ENCODE peak calls at places on chromosomes 11 and 22, in five cellular contexts. G is cardiac muscle cell, Q is cardiac fibroblast, J is ovary, I is endodermal cell. A is an unnamed sample.

GRCh38 chr11:2300936-2301630 is 635 bp downstream of the C11orf21 start:
- DNase-seq in G (no peak), J (no peak), Q (no peak), I (no peak), A (no peak)

GRCh38 chr11:2208691-2209369 is 37.2 kb upstream of the TH start:
- DNase-seq in I (peak), Q (no peak), G (no peak), J (peak), A (no peak)

GRCh38 chr11:111413849-111414248 is 34.8 kb upstream of the POU2AF1 start:
- DNase-seq in G (no peak), I (peak), Q (no peak), J (no peak), A (no peak)

GRCh38 chr11:10743354-10744035 is 7.6 kb upstream of the CTR9 start:
- DNase-seq in G (no peak), I (no peak), Q (no peak), J (no peak), A (peak)

GRCh38 chr22:49403102-49403501 is 424.6 kb downstream of the BRD1 start:
- DNase-seq in G (no peak), I (peak), Q (no peak), J (no peak), A (no peak)

GRCh38 chr11:108497317-108498045 is 703 bp downstream of the POGLUT3 start:
- DNase-seq in Q (peak), J (peak), I (peak), G (peak), A (peak)

GRCh38 chr22:35596821-35597220 is 20.3 kb downstream of the MB start:
- DNase-seq in G (peak), J (peak), Q (no peak), I (no peak), A (no peak)

GRCh38 chr11:108670381-108670930 is 5.6 kb downstream of the DDX10 start:
- DNase-seq in G (no peak), I (no peak), J (no peak), Q (no peak), A (no peak)

GRCh38 chr11:64629796-64630562 is 39.0 kb downstream of the SLC22A12 start:
- DNase-seq in J (no peak), I (peak), G (peak), Q (no peak), A (no peak)

GRCh38 chr11:80841716-80842115 is 1400.9 kb upstream of the TENM4 start:
- DNase-seq in I (no peak), Q (peak), G (no peak), J (no peak), A (no peak)

GRCh38 chr11:117855452-117855851 is 21.0 kb downstream of the FXYD6 start:
- DNase-seq in I (peak), J (peak), G (no peak), Q (no peak), A (no peak)

GRCh38 chr11:102415252-102415916 is 37.2 kb downstream of the TMEM123 start:
- DNase-seq in J (no peak), Q (no peak), I (no peak), G (no peak), A (no peak)

GRCh38 chr11:45576461-45577215 is 88.8 kb downstream of the CHST1 start:
- DNase-seq in I (no peak), Q (peak), G (no peak), J (no peak), A (no peak)

GRCh38 chr22:48438096-48438495 is 1389.6 kb downstream of the BRD1 start:
- DNase-seq in Q (no peak), G (no peak), J (no peak), I (no peak), A (no peak)

GRCh38 chr11:74819400-74819799 is 70.8 kb downstream of the RNF169 start:
- DNase-seq in Q (peak), J (no peak), G (no peak), I (no peak), A (peak)

GRCh38 chr11:18731949-18732821 is 6.2 kb upstream of the IGSF22 start:
- DNase-seq in J (peak), G (peak), I (peak), Q (peak), A (peak)

GRCh38 chr11:84958295-84958694 is 668.8 kb downstream of the DLG2 start:
- DNase-seq in G (no peak), I (no peak), Q (no peak), J (no peak), A (no peak)

GRCh38 chr11:77027275-77027674 is 6.9 kb upstream of the B3GNT6 start:
- DNase-seq in Q (peak), I (no peak), G (no peak), J (no peak), A (no peak)

GRCh38 chr11:112481893-112482292 is 221.2 kb upstream of the PLET1 start:
- DNase-seq in I (peak), J (no peak), G (no peak), Q (no peak), A (no peak)

GRCh38 chr22:38937541-38937940 is 19.9 kb upstream of the APOBEC3A start:
- DNase-seq in G (no peak), I (no peak), Q (no peak), J (no peak), A (no peak)

GRCh38 chr11:113260541-113260940 is 53.8 kb upstream of the TTC12 start:
- DNase-seq in Q (no peak), J (no peak), I (no peak), G (no peak), A (no peak)

GRCh38 chr11:32400196-32400595 is 35.1 kb downstream of the WT1 start:
- DNase-seq in I (peak), J (no peak), Q (peak), G (no peak), A (peak)

GRCh38 chr22:43397766-43398165 is 14.0 kb upstream of the MPPED1 start:
- DNase-seq in Q (no peak), J (no peak), G (no peak), I (no peak), A (no peak)

GRCh38 chr22:29004647-29005371 is 56.8 kb downstream of the C22orf31 start:
- DNase-seq in Q (no peak), J (peak), G (peak), I (peak), A (no peak)

GRCh38 chr22:48405741-48406140 is 1421.9 kb downstream of the BRD1 start:
- DNase-seq in Q (no peak), J (no peak), I (no peak), G (no peak), A (no peak)

GRCh38 chr11:65384301-65384889 is 1.9 kb upstream of the SLC25A45 start:
- DNase-seq in G (peak), Q (peak), I (peak), J (no peak), A (peak)

GRCh38 chr11:100810146-100810545 is 123.1 kb downstream of the ARHGAP42 start:
- DNase-seq in I (no peak), J (no peak), Q (peak), G (no peak), A (peak)

GRCh38 chr11:58058276-58059010 is 27.7 kb downstream of the OR6Q1 start:
- DNase-seq in J (no peak), Q (no peak), G (no peak), I (peak), A (no peak)

GRCh38 chr11:76280882-76281557 is 74.7 kb upstream of the WNT11 start:
- DNase-seq in G (no peak), Q (no peak), J (no peak), I (no peak), A (no peak)

GRCh38 chr11:117796456-117797428 is at the start of gene DSCAML1:
- DNase-seq in Q (no peak), J (peak), G (peak), I (peak), A (no peak)

GRCh38 chr11:43035011-43035564 is 276.7 kb upstream of the API5 start:
- DNase-seq in G (no peak), Q (no peak), J (no peak), I (no peak), A (no peak)

GRCh38 chr11:26987205-26987604 is 6.7 kb upstream of the FIBIN start:
- DNase-seq in I (no peak), G (no peak), J (no peak), Q (no peak), A (peak)

GRCh38 chr11:66068923-66069714 is 953 bp upstream of the PACS1 start:
- DNase-seq in G (peak), J (peak), I (peak), Q (peak), A (peak)

GRCh38 chr11:47551086-47551485 is 1.8 kb downstream of the CELF1 start:
- DNase-seq in Q (peak), J (no peak), G (peak), I (no peak), A (peak)
- TF ChIP-seq CTCF in Q (peak), J (no peak), G (peak), I (peak), A (peak)

GRCh38 chr11:133930767-133931448 is 25.9 kb downstream of the IGSF9B start:
- DNase-seq in J (no peak), Q (peak), G (peak), I (peak), A (peak)
- TF ChIP-seq CTCF in J (no peak), Q (peak), G (peak), I (peak), A (peak)

DNA sequence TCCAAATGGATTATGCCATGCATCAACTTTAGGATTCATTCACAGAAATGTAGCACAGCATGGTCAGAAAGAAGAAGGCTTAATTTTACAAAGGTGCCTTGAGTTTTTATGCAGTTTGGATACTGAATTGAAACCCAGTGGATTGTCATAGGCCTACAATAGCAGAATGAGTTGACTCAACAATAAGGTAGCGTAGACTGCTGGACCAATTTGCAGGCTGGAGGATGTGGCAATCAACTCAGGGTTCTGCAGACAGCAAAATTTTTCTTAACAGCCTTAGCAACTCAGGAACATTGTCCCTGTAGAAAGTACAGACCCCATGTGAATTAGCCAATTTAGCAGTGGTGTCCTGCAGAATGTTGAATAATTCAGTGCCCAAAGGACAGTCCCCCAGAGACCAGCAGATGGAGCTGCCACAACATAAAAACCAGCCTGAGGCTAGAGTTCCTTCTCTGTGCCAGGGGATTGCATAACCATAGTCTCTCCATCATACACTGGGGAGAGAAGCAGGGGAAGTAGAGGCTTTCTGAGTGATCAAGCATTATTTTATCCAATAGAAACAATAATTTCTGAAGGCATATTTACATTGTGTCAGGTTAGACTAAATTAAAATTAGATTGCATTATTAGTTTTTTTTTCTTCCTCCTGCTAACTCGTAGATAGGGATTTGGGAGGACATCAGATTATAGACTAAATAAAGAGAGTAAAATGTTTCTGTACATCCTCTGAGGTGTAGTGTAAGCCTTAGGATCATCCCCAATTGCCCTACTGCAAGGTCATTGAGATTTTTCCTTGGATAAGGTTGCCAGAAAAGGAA is 20.3 kb upstream of the MRPL17 start:
- DNase-seq in Q (peak), J (no peak), I (peak), G (peak), A (peak)
- TF ChIP-seq CTCF in Q (peak), J (no peak), I (peak), G (peak), A (peak)

DNA sequence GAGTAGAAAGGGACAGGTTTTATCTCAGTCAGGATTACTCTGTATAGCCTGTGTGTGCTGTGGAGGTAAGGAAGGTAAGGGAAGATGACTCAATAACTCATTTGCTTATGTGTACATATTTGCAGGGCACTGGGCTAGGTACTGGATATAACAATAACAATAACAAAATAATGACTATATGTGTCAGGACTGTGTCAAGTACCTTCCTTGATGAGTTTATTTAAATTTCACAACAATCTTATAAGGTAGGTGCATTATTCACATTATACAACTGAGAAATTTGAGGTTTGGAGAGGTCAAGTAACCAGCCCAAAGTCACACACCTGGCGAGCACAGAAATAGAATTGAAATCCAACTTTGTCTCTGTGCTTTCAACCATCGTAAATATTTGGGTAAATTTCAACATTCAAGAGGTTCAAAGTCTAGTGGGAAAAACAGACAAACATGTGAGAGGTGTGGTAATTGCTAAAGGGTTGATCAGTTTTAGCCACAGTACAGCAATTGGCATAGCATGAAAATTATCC is 131.8 kb downstream of the APIP start:
- DNase-seq in G (no peak), I (no peak), J (no peak), Q (no peak), A (no peak)
- TF ChIP-seq CTCF in G (no peak), I (no peak), J (no peak), Q (no peak), A (no peak)

DNA sequence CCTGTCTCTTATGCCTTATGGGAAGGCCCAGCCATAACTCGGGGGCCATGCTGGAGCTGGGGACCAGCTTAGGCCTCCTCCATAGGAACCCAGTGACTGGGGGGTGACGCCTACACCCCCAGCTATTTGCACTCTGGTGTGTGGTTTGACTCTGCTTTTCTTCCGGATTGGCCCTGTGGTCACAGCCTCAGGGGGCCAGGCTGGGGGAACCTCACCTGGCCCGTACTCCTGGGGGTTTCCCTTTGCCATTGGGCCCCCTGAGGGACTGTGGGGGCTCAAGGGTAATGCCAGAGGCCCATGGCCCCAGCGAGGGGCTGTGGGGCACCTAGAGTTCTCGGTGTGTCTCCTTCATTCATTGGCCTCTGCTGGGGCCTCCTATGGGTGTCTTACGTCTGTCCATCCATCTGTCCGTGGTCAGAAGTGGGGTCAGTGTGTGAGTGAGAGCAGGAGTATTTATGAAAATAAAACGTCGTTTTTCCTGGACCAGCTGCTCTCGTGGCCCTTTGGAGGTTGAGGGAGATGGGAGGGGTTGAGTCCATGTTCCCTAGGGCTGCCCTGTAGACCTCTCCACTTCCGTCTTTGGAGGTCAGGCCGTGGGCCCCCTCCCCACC is 6.3 kb upstream of the SH3BP1 start:
- DNase-seq in Q (no peak), G (no peak), I (no peak), J (no peak), A (no peak)
- TF ChIP-seq CTCF in Q (no peak), G (no peak), I (no peak), J (no peak), A (no peak)

DNA sequence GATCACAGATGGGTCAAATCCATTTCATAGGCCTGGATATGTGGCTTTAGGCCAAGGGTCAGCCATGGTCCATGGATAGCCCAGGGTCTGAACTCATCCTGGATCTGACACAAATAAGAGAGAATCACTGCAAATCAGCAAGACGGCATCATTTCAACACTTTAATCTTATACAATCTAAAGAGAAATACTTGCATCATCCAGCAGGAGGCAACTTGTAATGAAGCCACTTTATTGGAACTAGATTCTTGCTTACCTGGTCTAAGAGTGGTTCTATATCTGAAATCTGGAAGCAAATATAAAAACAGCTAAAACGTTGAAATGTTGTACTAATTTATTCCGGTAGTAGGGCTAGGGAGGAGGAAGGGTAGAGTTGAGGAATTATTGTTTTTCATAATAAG is 870.1 kb downstream of the JRKL start:
- DNase-seq in G (no peak), I (no peak), Q (no peak), J (no peak), A (no peak)
- TF ChIP-seq CTCF in G (no peak), I (peak), Q (no peak), J (no peak), A (no peak)

DNA sequence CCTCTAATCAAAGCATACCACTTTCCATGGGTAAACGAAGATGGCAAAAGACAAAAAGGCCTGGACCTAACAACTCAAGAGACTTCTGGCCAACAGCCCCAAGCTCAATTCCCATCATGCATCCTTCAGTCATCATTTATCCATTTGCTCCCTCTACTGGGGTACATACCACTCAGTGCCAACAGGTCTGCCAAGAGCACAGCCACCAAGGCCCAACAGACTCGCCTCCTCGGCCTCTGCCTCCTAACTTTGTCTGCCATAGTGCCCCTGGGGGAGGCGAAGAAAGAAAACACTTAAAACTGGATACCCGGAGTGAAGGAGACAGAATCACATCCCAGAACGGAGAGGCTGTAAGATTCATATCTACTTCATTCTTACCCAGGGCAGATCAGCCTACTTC is 1.1 kb downstream of the HYOU1 start:
- DNase-seq in G (no peak), I (peak), J (no peak), Q (peak), A (peak)
- TF ChIP-seq CTCF in G (no peak), I (peak), J (no peak), Q (peak), A (no peak)

A was measured in fibroblast of villous mesenchyme.